ENCODE peak calls at places on chromosomes 2 and 18, in ten cellular contexts. G is kidney; Q is cerebellum; D is midbrain; S is non-pigmented ciliary epithelial cell; R is sciatic nerve; V is GM10248; T is spleen; I is activated CD4-positive, CD25-positive, alpha-beta regulatory T cell; U is T follicular helper cell. M is an unnamed sample.

GRCh38 chr2:214649440-214650205 is 159.9 kb downstream of the BARD1 start:
- DNase-seq in G (no peak), Q (no peak), D (no peak), S (no peak), R (no peak), V (no peak), T (no peak), I (no peak), U (no peak), M (no peak)

GRCh38 chr2:162256621-162257020 is 13.4 kb upstream of the FAP start:
- DNase-seq in G (no peak), Q (no peak), D (no peak), S (no peak), R (no peak), V (no peak), T (no peak), I (no peak), U (no peak), M (no peak)

GRCh38 chr2:218701806-218702205 is 8.8 kb upstream of the TTLL4 start:
- DNase-seq in G (no peak), Q (no peak), D (peak), S (no peak), R (no peak), V (no peak), T (no peak), I (no peak), U (no peak), M (no peak)

GRCh38 chr2:96772903-96773675 is 12.4 kb downstream of the CNNM4 start:
- DNase-seq in G (no peak), Q (no peak), D (no peak), S (no peak), R (no peak), V (peak), T (no peak), I (no peak), U (no peak), M (no peak)

GRCh38 chr18:3214855-3215637 is 4.7 kb downstream of the MYOM1 start:
- DNase-seq in G (no peak), Q (no peak), D (no peak), S (no peak), R (no peak), V (no peak), T (no peak), I (no peak), U (no peak), M (no peak)

GRCh38 chr2:113067681-113068080 is at the start of gene IL1F10:
- DNase-seq in G (no peak), Q (no peak), D (no peak), S (no peak), R (no peak), V (no peak), T (no peak), I (no peak), U (no peak), M (no peak)

GRCh38 chr18:12403601-12404506 is 3.9 kb upstream of the PRELID3A start:
- DNase-seq in G (no peak), Q (no peak), D (no peak), S (peak), R (no peak), V (no peak), T (peak), I (no peak), U (no peak), M (peak)

GRCh38 chr2:178363252-178363651 is 87.7 kb downstream of the PRKRA start:
- DNase-seq in G (no peak), Q (no peak), D (no peak), S (no peak), R (no peak), V (no peak), T (no peak), I (no peak), U (no peak), M (peak)

GRCh38 chr2:237486819-237487448 is at the start of gene MLPH:
- DNase-seq in G (peak), Q (no peak), D (no peak), S (no peak), R (peak), V (no peak), T (peak), I (no peak), U (no peak), M (peak)

M was measured in ACHN.